ENCODE peak calls at places on chromosome 10, in six cellular contexts. I is HEK293T; R is KBM-7; Z is caudate nucleus; A is activated CD4-positive, alpha-beta T cell treated with anti-CD3 and anti-CD28 coated beads, Interleukin-2, amount 50 U/mL, for 1 hour; V is GM03348. J is an unnamed sample.

GRCh38 chr10:48440771-48441170 is 134.3 kb downstream of the MAPK8 start:
- DNase-seq in V (no peak), R (no peak), I (no peak), A (no peak), Z (no peak), J (no peak)

GRCh38 chr10:79022565-79023488 is 45.9 kb upstream of the ZMIZ1 start:
- DNase-seq in V (no peak), Z (no peak), I (peak; percentile 87), R (peak; percentile 20), A (no peak), J (no peak)

GRCh38 chr10:48446785-48447184 is 140.3 kb downstream of the MAPK8 start:
- DNase-seq in A (no peak), V (peak; percentile 2), Z (no peak), I (no peak), R (no peak), J (no peak)

GRCh38 chr10:86840498-86840897 is 84.1 kb downstream of the BMPR1A start:
- DNase-seq in I (no peak), R (no peak), Z (no peak), V (no peak), A (no peak), J (no peak)

GRCh38 chr10:99389721-99390480 is 40.5 kb downstream of the GOT1 start:
- DNase-seq in V (no peak), Z (peak; percentile 66), R (no peak), I (no peak), A (no peak), J (no peak)

GRCh38 chr10:99709480-99710229 is 22.3 kb downstream of the COX15 start:
- DNase-seq in I (no peak), Z (no peak), A (no peak), V (peak; percentile 47), R (no peak), J (no peak)

GRCh38 chr10:103055105-103055504 is 137.0 kb downstream of the CNNM2 start:
- DNase-seq in V (no peak), Z (no peak), I (no peak), R (no peak), A (no peak), J (no peak)

GRCh38 chr10:123287594-123288247 is 133.5 kb downstream of the BUB3 start:
- DNase-seq in V (no peak), A (no peak), Z (no peak), R (no peak), I (no peak), J (no peak)

GRCh38 chr10:24618401-24618800 is 105.3 kb downstream of the ARHGAP21 start:
- DNase-seq in V (no peak), R (no peak), Z (no peak), I (no peak), A (no peak), J (no peak)

GRCh38 chr10:98312816-98313215 is 44.8 kb upstream of the LOXL4 start:
- DNase-seq in R (peak; percentile 9), A (no peak), V (no peak), Z (no peak), I (no peak), J (no peak)

GRCh38 chr10:108327706-108328105 is 1163.2 kb upstream of the SORCS1 start:
- DNase-seq in I (no peak), V (no peak), Z (no peak), A (no peak), R (no peak), J (no peak)

GRCh38 chr10:89025453-89025852 is 34.9 kb downstream of the FAS start:
- DNase-seq in V (no peak), R (no peak), A (no peak), Z (no peak), I (no peak), J (no peak)

GRCh38 chr10:103742779-103743178 is 112.6 kb downstream of the SH3PXD2A start:
- DNase-seq in Z (no peak), V (no peak), I (no peak), A (no peak), R (no peak), J (no peak)

GRCh38 chr10:24651923-24652322 is 71.8 kb downstream of the ARHGAP21 start:
- DNase-seq in V (no peak), R (no peak), I (no peak), A (no peak), Z (no peak), J (no peak)

GRCh38 chr10:25493122-25493893 is 318.5 kb downstream of the GPR158 start:
- DNase-seq in R (no peak), V (no peak), Z (no peak), A (no peak), I (no peak), J (no peak)

GRCh38 chr10:23157239-23157661 is 34.9 kb upstream of the PTF1A start:
- DNase-seq in R (no peak), V (no peak), A (no peak), I (no peak), Z (no peak), J (no peak)

GRCh38 chr10:43863859-43864591 is 215.3 kb upstream of the ZNF32 start:
- DNase-seq in V (peak; percentile 81), I (no peak), R (no peak), A (no peak), Z (no peak), J (no peak)

GRCh38 chr10:129777687-129778086 is 186.4 kb downstream of the EBF3 start:
- DNase-seq in I (no peak), A (no peak), Z (no peak), V (no peak), R (no peak), J (no peak)

GRCh38 chr10:30463944-30464451 is 30.0 kb downstream of the MAP3K8 start:
- DNase-seq in Z (no peak), I (no peak), R (no peak), V (peak; percentile 31), A (no peak), J (no peak)

GRCh38 chr10:48701941-48702340 is 17.3 kb downstream of the WDFY4 start:
- DNase-seq in R (no peak), Z (no peak), I (no peak), V (no peak), A (no peak), J (no peak)

GRCh38 chr10:1671366-1672000 is 65.8 kb downstream of the ADARB2 start:
- DNase-seq in I (no peak), R (no peak), V (no peak), Z (no peak), A (no peak), J (no peak)

GRCh38 chr10:112289373-112290053 is 6.3 kb downstream of the TECTB start:
- DNase-seq in A (no peak), V (no peak), Z (no peak), R (no peak), I (no peak), J (no peak)